ENCODE peak calls at places on chromosomes 16 and 17, in six cellular contexts. J is AG09309; B is stomach; X is naive B cell; D is IMR-90; I is activated gamma-delta T cell treated with anti-CD3 and anti-CD28 coated beads, Interleukin-2, amount 50 U/mL, for 16 hours. F is an unnamed sample.

GRCh38 chr17:15398736-15399331 is 57.4 kb upstream of the TEKT3 start:
- DNase-seq in X (no peak), B (no peak), D (peak), J (no peak), I (no peak), F (no peak)

GRCh38 chr17:3754458-3755334 is 31.0 kb downstream of the HASPIN start:
- DNase-seq in J (no peak), I (peak), X (peak), B (peak), D (no peak), F (peak)

GRCh38 chr16:53052519-53053501 is at the start of gene CHD9NB:
- DNase-seq in X (no peak), D (peak), J (peak), B (no peak), I (no peak), F (no peak)

GRCh38 chr16:4373909-4374742 is 2.5 kb downstream of the VASN start:
- DNase-seq in X (no peak), D (peak), I (no peak), J (peak), B (peak), F (peak)

GRCh38 chr16:83271123-83271522 is 536.7 kb upstream of the HSBP1 start:
- DNase-seq in B (no peak), J (no peak), X (no peak), D (peak), I (no peak), F (no peak)

GRCh38 chr17:17514993-17515920 is 19.1 kb upstream of the RASD1 start:
- DNase-seq in I (no peak), D (peak), J (peak), B (no peak), X (no peak), F (no peak)

GRCh38 chr17:40810505-40810904 is 10.7 kb upstream of the KRT28 start:
- DNase-seq in X (no peak), J (no peak), D (peak), I (no peak), B (no peak), F (no peak)

GRCh38 chr17:72353502-72353901 is 232.7 kb downstream of the SOX9 start:
- DNase-seq in I (no peak), J (no peak), X (no peak), D (no peak), B (no peak), F (no peak)

GRCh38 chr17:69470702-69471101 is 56.2 kb downstream of the MAP2K6 start:
- DNase-seq in J (no peak), B (no peak), D (no peak), I (no peak), X (no peak), F (no peak)

GRCh38 chr17:81518785-81519283 is 6.2 kb upstream of the ACTG1 start:
- DNase-seq in I (no peak), X (no peak), J (no peak), D (no peak), B (peak), F (no peak)

GRCh38 chr16:76583466-76583865 is 306.3 kb downstream of the CNTNAP4 start:
- DNase-seq in I (no peak), D (no peak), X (no peak), B (no peak), J (no peak), F (no peak)

GRCh38 chr17:27575912-27576252 is 55.1 kb upstream of the LGALS9 start:
- DNase-seq in D (no peak), X (no peak), I (no peak), B (no peak), J (no peak), F (no peak)

GRCh38 chr16:24778676-24779075 is 49.2 kb downstream of the TNRC6A start:
- DNase-seq in X (no peak), D (no peak), B (no peak), I (no peak), J (no peak), F (no peak)

GRCh38 chr17:68840073-68840472 is 115.1 kb downstream of the ABCA8 start:
- DNase-seq in J (no peak), X (no peak), I (no peak), D (no peak), B (no peak), F (no peak)